ENCODE peak calls at places on chromosomes 7 and 10, in six cellular contexts. H, F, C, N, R and P are unnamed samples.

GRCh38 chr10:29590598-29591415 is 44.0 kb downstream of the SVIL start:
- DNase-seq in H (peak), F (no peak), C (peak), N (no peak), R (no peak), P (peak)

GRCh38 chr10:421170-421569 is 268.3 kb downstream of the DIP2C start:
- DNase-seq in H (no peak), F (no peak), C (no peak), N (no peak), R (no peak), P (no peak)

GRCh38 chr7:116653204-116653603 is 18.8 kb upstream of the MET start:
- DNase-seq in H (peak), F (no peak), C (no peak), N (no peak), R (no peak), P (no peak)

GRCh38 chr7:45202618-45203017 is 45.0 kb downstream of the RAMP3 start:
- DNase-seq in H (no peak), F (no peak), C (no peak), N (no peak), R (peak), P (no peak)

GRCh38 chr7:36747251-36747968 is 23.1 kb upstream of the AOAH start:
- DNase-seq in H (peak), F (no peak), C (no peak), N (no peak), R (no peak), P (no peak)

GRCh38 chr7:100829150-100829716 is 1.9 kb upstream of the EPHB4 start:
- DNase-seq in H (no peak), F (no peak), C (peak), N (no peak), R (peak), P (no peak)

GRCh38 chr10:62582098-62582705 is 208.0 kb downstream of the ZNF365 start:
- DNase-seq in H (no peak), F (no peak), C (no peak), N (no peak), R (no peak), P (no peak)

GRCh38 chr10:30865141-30865926 is 166.3 kb downstream of the ZNF438 start:
- DNase-seq in H (peak), F (no peak), C (no peak), N (no peak), R (no peak), P (no peak)

GRCh38 chr10:122019414-122019975 is 30.5 kb downstream of the TACC2 start:
- DNase-seq in H (no peak), F (no peak), C (peak), N (no peak), R (no peak), P (no peak)

GRCh38 chr10:97116534-97117162 is 69.1 kb downstream of the SLIT1 start:
- DNase-seq in H (no peak), F (no peak), C (no peak), N (no peak), R (no peak), P (no peak)

GRCh38 chr7:112006071-112006470 is 200.1 kb downstream of the DOCK4 start:
- DNase-seq in H (no peak), F (no peak), C (no peak), N (no peak), R (no peak), P (no peak)

GRCh38 chr7:142880886-142881505 is 4.5 kb downstream of the TRPV6 start:
- DNase-seq in H (peak), F (no peak), C (peak), N (peak), R (no peak), P (peak)

GRCh38 chr10:102038410-102038809 is 17.6 kb downstream of the ARMH3 start:
- DNase-seq in H (no peak), F (no peak), C (no peak), N (no peak), R (no peak), P (no peak)
- H3K27ac ChIP-seq in H (no peak), F (no peak), C (no peak), N (no peak), R (no peak), P (no peak)

DNA sequence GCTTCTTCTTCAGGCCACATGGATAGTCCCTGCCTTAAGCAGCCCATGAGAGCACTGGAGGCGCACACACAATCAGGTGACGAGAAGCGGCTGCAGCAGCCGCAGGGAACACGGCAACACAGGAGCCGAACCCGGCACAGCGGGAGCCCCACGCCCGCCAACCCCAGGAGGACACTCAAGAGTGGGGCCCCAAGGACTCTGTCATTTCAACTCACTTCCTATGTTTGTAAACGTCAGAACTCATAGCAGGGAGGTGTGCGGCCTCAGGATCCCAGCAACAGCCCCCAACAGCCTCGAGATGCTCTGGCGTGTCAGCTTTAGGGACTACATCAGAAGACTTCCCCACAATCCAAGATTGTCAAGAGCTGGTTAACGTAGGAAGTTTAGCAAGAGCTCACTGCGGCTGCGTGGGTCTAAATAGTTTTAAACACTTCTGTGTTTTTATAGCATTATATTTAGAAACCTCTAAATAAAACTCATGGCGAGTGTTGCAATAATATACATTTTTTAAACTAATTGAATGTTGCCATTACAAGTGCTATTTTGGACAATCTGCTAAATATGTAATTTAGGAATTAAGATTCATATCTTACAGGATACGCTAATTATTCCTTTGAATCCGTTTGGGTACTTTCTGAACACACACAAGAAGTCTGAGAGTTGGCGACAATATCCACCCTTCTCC is 123.4 kb downstream of the MAD1L1 start:
- DNase-seq in H (peak), F (no peak), C (no peak), N (no peak), R (no peak), P (peak)
- H3K27ac ChIP-seq in H (peak), F (peak), C (no peak), N (no peak), R (no peak), P (peak)

DNA sequence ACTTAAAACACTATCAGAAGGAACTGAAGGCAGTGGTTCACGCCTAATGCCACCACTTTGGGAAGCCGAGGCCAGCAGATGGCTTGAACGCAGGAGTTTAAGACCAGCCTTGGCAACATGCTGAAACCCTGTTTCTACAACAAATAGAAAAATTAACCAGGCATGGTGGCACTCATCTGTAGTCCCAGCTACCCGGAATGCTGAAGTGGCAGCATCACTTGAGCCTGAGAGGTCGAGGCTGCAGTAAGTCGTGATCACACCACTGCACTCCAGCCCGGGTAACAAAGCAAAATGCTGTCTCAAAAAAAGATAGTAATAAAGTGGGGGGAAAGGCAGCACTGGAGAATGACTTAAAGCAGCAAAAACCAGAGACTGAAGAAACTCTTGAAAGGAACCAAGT is 38.2 kb downstream of the GDI2 start:
- DNase-seq in H (no peak), F (no peak), C (no peak), N (no peak), R (no peak), P (no peak)
- H3K27ac ChIP-seq in H (no peak), F (peak), C (peak), N (peak), R (no peak), P (peak)

GRCh38 chr7:55964802-55965470 is 551 bp downstream of the NIPSNAP2 start:
- DNase-seq in H (peak), F (peak), C (peak), N (no peak), R (peak), P (peak)

GRCh38 chr7:55969391-55969790 is 5.0 kb downstream of the NIPSNAP2 start:
- DNase-seq in H (no peak), F (no peak), C (no peak), N (no peak), R (no peak), P (no peak)

GRCh38 chr7:55964261-55964801 is at the start of gene NIPSNAP2:
- DNase-seq in H (peak), F (no peak), C (peak), N (peak), R (peak), P (peak)

GRCh38 chr7:55965805-55966421 is 1.5 kb downstream of the NIPSNAP2 start:
- DNase-seq in H (no peak), F (no peak), C (no peak), N (no peak), R (no peak), P (no peak)

DNA sequence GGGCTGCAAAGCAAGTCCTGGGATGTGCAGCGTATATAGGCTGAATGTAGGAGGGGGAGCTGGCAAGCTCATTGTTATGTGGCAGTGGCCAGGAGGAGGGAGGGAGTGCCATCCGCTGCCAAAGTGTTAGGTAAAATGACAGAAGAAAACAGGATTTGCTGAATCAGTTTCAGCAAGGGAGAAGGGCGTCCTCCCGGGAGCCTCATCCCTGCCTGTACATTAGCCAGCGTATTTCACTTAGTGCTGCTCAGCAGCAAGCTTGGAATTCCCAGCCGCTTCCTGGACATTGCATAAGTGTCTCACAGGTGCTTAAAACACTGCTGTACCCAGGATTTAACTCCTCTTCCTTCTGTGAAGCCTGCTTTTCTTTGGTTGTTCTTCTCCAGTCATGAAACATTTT is 2.5 kb downstream of the NIPSNAP2 start:
- DNase-seq in H (no peak), F (no peak), C (no peak), N (no peak), R (no peak), P (no peak)
- H3K27ac ChIP-seq in H (no peak), F (no peak), C (peak), N (no peak), R (no peak), P (no peak)